ENCODE peak calls at places on chromosomes 7 and 10, in four cellular contexts. U is MM.1S, O is lower leg skin, Y is heart left ventricle. C is an unnamed sample.

GRCh38 chr10:117444497-117445040 is 69.3 kb upstream of the PDZD8 start:
- DNase-seq in O (no peak), U (no peak), Y (no peak), C (no peak)

GRCh38 chr10:97427571-97428179 is 1.7 kb downstream of the PGAM1 start:
- DNase-seq in O (no peak), Y (no peak), U (no peak), C (no peak)

GRCh38 chr7:49333180-49333881 is 409.0 kb downstream of the CDC14C start:
- DNase-seq in U (peak), O (no peak), Y (no peak), C (peak)

GRCh38 chr7:95723583-95724180 is 48.7 kb upstream of the DYNC1I1 start:
- DNase-seq in Y (no peak), U (peak), O (no peak), C (no peak)

GRCh38 chr10:95280637-95281036 is 10.2 kb downstream of the PDLIM1 start:
- DNase-seq in O (no peak), Y (no peak), U (no peak), C (no peak)

GRCh38 chr10:71633935-71634334 is 85.6 kb downstream of the C10orf105 start:
- DNase-seq in Y (no peak), U (no peak), O (no peak), C (no peak)

GRCh38 chr7:122067077-122067476 is 77.0 kb downstream of the AASS start:
- DNase-seq in Y (peak), U (no peak), O (no peak), C (no peak)

GRCh38 chr10:31887850-31888249 is 40.8 kb downstream of the ARHGAP12 start:
- DNase-seq in O (no peak), U (no peak), Y (no peak), C (no peak)

GRCh38 chr10:99612167-99612831 is 7.9 kb downstream of the SLC25A28 start:
- DNase-seq in U (peak), Y (no peak), O (peak), C (no peak)

GRCh38 chr7:454356-455109 is 65.1 kb downstream of the PDGFA start:
- DNase-seq in O (no peak), U (no peak), Y (peak), C (no peak)

GRCh38 chr10:63005246-63005645 is 127.9 kb upstream of the NRBF2 start:
- DNase-seq in Y (no peak), U (no peak), O (no peak), C (no peak)

GRCh38 chr7:15515201-15515777 is 46.5 kb downstream of the AGMO start:
- DNase-seq in Y (no peak), U (no peak), O (no peak), C (no peak)

GRCh38 chr7:157714166-157715070 is 377.6 kb downstream of the DNAJB6 start:
- DNase-seq in Y (no peak), U (no peak), O (no peak), C (no peak)

GRCh38 chr10:113359664-113360063 is 193.2 kb upstream of the HABP2 start:
- DNase-seq in U (no peak), Y (no peak), O (no peak), C (no peak)

GRCh38 chr7:121273467-121274167 is 55.2 kb upstream of the WNT16 start:
- DNase-seq in Y (no peak), O (no peak), U (peak), C (no peak)

GRCh38 chr7:518630-519428 is 817 bp downstream of the PDGFA start:
- DNase-seq in U (no peak), O (peak), Y (peak), C (no peak)

GRCh38 chr10:93746844-93747284 is 10.9 kb upstream of the LGI1 start:
- DNase-seq in Y (no peak), O (no peak), U (peak), C (no peak)

GRCh38 chr7:30471205-30471604 is 7.4 kb downstream of the NOD1 start:
- DNase-seq in Y (no peak), O (peak), U (no peak), C (no peak)

GRCh38 chr10:72259491-72260214 is 14.1 kb upstream of the DDIT4 start:
- DNase-seq in U (no peak), Y (no peak), O (no peak), C (no peak)

GRCh38 chr7:116565981-116566380 is 41.1 kb downstream of the CAV1 start:
- DNase-seq in O (no peak), Y (no peak), U (no peak), C (no peak)
- TF ChIP-seq CTCF in O (no peak), Y (no peak), U (no peak), C (no peak)

GRCh38 chr10:34104829-34105572 is 710.1 kb downstream of the PARD3 start:
- DNase-seq in Y (no peak), O (no peak), U (no peak), C (no peak)

GRCh38 chr10:34101001-34101400 is 714.1 kb downstream of the PARD3 start:
- DNase-seq in U (no peak), O (no peak), Y (no peak), C (no peak)

GRCh38 chr10:34102917-34103506 is 712.1 kb downstream of the PARD3 start:
- DNase-seq in O (no peak), U (no peak), Y (no peak), C (no peak)

GRCh38 chr10:34098817-34099567 is 716.1 kb downstream of the PARD3 start:
- DNase-seq in Y (no peak), U (no peak), O (no peak), C (no peak)

DNA sequence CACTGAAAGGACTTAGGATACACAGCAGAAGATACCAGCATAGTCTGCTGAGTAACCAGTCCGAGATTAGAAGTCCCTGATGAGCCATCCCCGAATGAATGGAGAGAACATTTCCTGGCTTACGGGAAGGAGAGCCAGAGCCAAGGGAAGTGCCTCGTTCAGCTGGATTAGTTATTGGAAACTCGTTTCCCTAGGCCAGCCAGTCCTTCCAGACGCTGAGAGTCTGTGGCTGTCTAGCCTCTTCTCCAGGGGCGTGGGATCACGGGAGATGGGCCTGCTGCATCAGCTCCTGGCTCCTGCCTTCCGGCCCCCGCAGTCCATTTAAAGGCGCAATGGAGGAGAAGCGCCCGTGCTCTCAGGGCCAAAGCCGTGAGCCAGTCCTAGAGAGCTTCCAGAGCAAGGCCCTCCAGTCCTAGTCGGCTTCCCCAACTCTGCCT is 712.8 kb downstream of the PARD3 start:
- DNase-seq in Y (peak), U (no peak), O (peak), C (no peak)
- H3K4me3 ChIP-seq in Y (no peak), U (no peak), O (no peak), C (no peak)

DNA sequence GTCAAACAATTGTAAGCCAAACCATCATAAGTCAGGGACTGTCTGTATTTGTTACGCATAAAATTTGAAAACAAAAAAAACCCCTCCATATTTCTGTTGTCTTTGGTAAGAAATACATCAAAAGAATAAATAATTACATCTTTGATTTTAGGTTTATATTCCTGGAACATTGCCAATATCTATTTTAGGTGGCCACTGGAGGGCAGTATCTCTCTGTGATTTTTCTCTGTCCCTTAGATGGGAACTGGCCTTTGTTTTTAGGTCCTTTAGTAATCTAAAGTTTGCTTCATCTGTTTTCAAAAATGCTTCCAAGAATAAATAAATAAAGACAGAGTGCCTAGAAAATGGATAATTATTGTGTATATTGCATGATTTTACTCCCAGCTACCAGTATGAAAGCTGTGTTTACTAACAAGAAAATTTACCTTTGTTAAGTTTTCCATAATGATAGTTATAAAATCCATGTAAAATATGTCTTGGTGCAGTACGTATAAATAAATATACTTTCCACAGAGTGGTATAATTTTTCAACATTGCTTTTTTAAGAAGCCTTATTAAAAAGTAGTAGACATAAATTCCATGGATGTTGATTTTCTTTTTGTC is 64.2 kb downstream of the PHYHIPL start:
- DNase-seq in O (no peak), Y (no peak), U (peak), C (no peak)
- TF ChIP-seq CTCF in O (no peak), Y (peak), U (peak), C (peak)

DNA sequence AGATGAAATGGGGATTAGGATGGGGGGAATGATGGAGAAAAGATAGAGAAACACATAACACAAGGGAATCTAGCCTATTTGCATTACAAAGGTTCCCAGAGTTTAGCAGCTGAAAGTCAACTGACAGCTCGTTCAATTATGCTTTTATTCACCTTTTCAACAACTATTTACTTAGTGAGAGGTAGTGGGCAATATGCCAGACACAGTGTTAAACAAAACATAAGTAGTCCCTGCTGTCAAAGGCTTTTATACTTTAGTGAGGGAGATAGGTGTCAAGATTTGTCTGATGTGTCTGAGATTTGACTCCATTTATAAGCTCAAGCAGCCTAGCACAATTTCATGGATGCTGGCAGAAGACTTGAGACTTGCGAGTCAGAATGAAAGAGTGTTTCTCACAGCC is 549.0 kb upstream of the VSTM2A start:
- DNase-seq in O (no peak), Y (no peak), U (no peak), C (no peak)
- H3K4me3 ChIP-seq in O (no peak), Y (no peak), U (no peak), C (no peak)

GRCh38 chr10:108319434-108320222 is 1155.1 kb upstream of the SORCS1 start:
- DNase-seq in U (no peak), O (no peak), Y (no peak), C (no peak)
- TF ChIP-seq CTCF in U (no peak), O (no peak), Y (no peak), C (no peak)

GRCh38 chr10:112131996-112132395 is 51.6 kb downstream of the GPAM start:
- DNase-seq in U (no peak), O (no peak), Y (no peak), C (no peak)
- H3K4me3 ChIP-seq in U (no peak), O (no peak), Y (no peak), C (no peak)

C was measured in GM12864.